ENCODE peak calls at places on chromosome 10, in six cellular contexts. B, A, I, G, Q and Z are unnamed samples.

GRCh38 chr10:61896854-61897661 is 4.4 kb upstream of the ARID5B start:
- DNase-seq in B (peak; percentile 60), A (no peak), I (peak; percentile 80), G (peak; percentile 88), Q (peak; percentile 85), Z (peak; percentile 73)

GRCh38 chr10:63657812-63658211 is 136.6 kb downstream of the REEP3 start:
- DNase-seq in B (no peak), A (no peak), I (no peak), G (no peak), Q (no peak), Z (no peak)

GRCh38 chr10:63064706-63065105 is 68.4 kb upstream of the NRBF2 start:
- DNase-seq in B (peak; percentile 23), A (peak; percentile 73), I (no peak), G (no peak), Q (no peak), Z (no peak)

GRCh38 chr10:32160866-32161265 is 104.6 kb upstream of the KIF5B start:
- DNase-seq in B (no peak), A (no peak), I (no peak), G (no peak), Q (no peak), Z (no peak)

GRCh38 chr10:52950578-52950977 is 178.0 kb upstream of the MBL2 start:
- DNase-seq in B (no peak), A (no peak), I (no peak), G (peak; percentile 60), Q (no peak), Z (no peak)

GRCh38 chr10:16856567-16856966 is 39.3 kb upstream of the RSU1 start:
- DNase-seq in B (no peak), A (peak; percentile 9), I (no peak), G (no peak), Q (no peak), Z (no peak)

GRCh38 chr10:12909836-12910185 is 91.7 kb downstream of the CCDC3 start:
- DNase-seq in B (no peak), A (no peak), I (no peak), G (no peak), Q (no peak), Z (peak; percentile 71)

GRCh38 chr10:96626795-96627194 is 40.0 kb upstream of the TM9SF3 start:
- DNase-seq in B (no peak), A (no peak), I (no peak), G (peak; percentile 79), Q (no peak), Z (no peak)

GRCh38 chr10:17003151-17003550 is 126.5 kb downstream of the CUBN start:
- DNase-seq in B (no peak), A (peak; percentile 75), I (no peak), G (peak; percentile 29), Q (no peak), Z (no peak)

GRCh38 chr10:131444286-131444685 is 132.8 kb upstream of the TCERG1L start:
- DNase-seq in B (no peak), A (no peak), I (no peak), G (peak; percentile 9), Q (peak; percentile 22), Z (no peak)

GRCh38 chr10:46092523-46093195 is 46.6 kb upstream of the MSMB start:
- DNase-seq in B (no peak), A (no peak), I (no peak), G (no peak), Q (no peak), Z (no peak)

GRCh38 chr10:118725784-118726507 is 28.8 kb downstream of the CACUL1 start:
- DNase-seq in B (no peak), A (no peak), I (no peak), G (no peak), Q (no peak), Z (no peak)

DNA sequence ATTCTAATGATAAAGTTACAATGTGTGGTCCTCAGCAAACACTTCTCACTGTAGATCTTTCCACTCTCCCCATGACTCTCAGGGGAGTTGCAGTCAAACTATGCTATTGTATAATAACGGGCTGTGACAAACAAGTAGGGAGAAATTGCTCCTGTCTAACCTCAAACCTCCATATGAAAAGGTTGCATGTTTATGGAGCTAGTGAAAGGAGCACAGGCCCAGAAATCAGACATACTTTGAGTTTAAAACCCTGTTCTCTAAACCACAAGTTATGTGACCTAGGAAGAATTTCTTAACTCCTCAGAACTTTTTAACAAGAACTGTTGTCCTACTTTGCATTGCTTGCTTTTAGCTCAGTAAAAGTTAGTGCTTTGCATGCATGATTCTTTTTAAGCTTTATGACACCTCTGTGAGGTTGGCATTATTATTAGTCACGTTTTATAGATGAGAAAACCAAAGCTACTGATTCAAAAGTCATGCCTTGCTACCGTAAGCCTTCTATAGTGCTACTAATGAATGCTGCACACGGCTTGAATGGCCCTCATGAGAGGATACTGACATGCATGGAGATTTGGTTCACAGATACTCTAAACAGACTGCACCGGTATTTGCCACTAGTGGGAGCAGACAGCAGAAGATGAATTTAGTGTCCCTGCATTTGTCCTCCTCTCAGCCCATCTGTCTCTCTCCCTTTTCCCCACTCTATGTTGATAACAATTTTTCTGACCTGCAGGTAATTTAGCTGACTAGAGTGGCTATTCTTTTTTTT is 129.5 kb upstream of the PCGF5 start:
- DNase-seq in B (no peak), A (no peak), I (no peak), G (no peak), Q (no peak), Z (no peak)
- TF ChIP-seq CTCF in B (no peak), A (no peak), I (no peak), G (peak; percentile 33), Q (no peak), Z (no peak)

DNA sequence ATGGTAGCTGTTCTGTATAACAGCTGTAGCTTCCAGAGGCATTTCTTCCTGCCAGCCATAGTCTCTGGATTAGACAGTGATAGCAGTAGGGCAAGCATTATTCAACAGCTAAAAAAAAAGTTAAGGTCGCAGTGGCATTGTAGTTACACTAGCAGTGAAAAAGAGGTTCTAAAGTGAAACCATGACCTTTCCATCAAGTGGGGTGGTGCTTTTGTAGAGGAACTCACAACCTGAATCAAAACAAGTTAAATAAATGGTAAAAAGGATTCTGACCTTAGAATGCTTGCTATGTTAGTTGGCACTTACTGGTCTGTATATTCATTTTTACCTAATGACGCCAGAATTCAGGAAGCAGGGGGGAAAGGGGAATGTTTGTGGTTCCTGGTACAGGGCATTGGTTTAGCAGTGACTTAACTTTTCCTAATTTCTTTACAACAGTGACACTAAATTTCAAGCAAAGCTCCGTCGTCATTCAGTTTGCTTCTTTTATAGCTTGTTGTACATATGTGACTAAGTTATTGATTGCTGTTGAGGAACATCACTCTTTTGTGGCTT is 55.0 kb downstream of the GBF1 start:
- DNase-seq in B (no peak), A (no peak), I (no peak), G (no peak), Q (no peak), Z (no peak)
- H3K4me3 ChIP-seq in B (no peak overlapping the region), A (no peak overlapping the region), I (no peak overlapping the region), G (no peak overlapping the region), Q (no peak overlapping the region), Z (no peak overlapping the region)

GRCh38 chr10:8050561-8051108 is 3.9 kb upstream of the GATA3 start:
- DNase-seq in B (no peak), A (peak; percentile 65), I (no peak), G (peak; percentile 91), Q (peak; percentile 66), Z (peak; percentile 49)

GRCh38 chr10:8048281-8049008 is 6.0 kb upstream of the GATA3 start:
- DNase-seq in B (no peak), A (no peak), I (no peak), G (no peak), Q (no peak), Z (no peak)

GRCh38 chr10:8049151-8049873 is 5.2 kb upstream of the GATA3 start:
- DNase-seq in B (no peak), A (peak; percentile 53), I (no peak), G (peak; percentile 88), Q (no peak), Z (peak; percentile 54)

GRCh38 chr10:8051109-8051781 is 3.2 kb upstream of the GATA3 start:
- DNase-seq in B (no peak), A (peak; percentile 63), I (no peak), G (peak; percentile 89), Q (no peak), Z (no peak)

DNA sequence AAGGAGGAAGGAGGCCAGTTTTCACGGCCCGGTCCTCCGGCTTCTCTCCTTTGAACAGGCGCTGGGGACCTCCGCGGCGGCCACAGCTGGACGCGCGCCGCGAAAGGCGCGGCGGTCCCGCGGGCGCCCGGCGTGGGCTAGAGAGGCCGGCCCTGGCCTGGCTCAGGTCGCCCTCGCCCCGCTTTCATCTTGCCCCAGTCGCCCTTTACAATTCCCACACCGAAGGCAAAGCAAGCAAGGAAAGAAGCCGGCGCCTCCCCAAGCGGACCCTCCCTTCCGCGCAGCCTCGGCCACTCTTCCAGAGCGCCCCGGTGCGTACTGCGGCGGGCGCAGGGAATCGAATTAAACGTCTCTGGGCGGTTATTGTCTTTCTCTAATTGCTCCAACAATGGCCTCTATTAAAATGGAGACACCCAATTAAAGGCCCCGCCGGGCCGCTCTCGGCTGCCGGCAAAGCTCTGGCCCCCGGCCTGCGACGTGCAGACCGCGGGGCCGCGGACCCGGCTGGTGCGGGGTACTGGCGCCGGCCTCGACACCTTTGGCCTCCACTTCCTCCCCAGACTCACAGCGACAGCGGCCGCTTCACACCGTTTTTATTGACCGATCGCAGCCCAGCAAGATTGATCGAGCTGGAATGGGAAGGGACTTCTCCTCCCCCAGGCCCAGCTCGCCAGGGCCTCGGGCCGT is 4.5 kb upstream of the GATA3 start:
- DNase-seq in B (no peak), A (peak; percentile 65), I (no peak), G (peak; percentile 87), Q (no peak), Z (peak; percentile 55)
- H3K4me1 ChIP-seq in B (no peaks in the 10 kb centered on the region), A (peaks cover 40% of the 10 kb centered on the region), I (peaks cover 15% of the 10 kb centered on the region), G (peaks cover 14% of the 10 kb centered on the region), Q (peaks cover 42% of the 10 kb centered on the region), Z (peaks cover 76% of the 10 kb centered on the region)

DNA sequence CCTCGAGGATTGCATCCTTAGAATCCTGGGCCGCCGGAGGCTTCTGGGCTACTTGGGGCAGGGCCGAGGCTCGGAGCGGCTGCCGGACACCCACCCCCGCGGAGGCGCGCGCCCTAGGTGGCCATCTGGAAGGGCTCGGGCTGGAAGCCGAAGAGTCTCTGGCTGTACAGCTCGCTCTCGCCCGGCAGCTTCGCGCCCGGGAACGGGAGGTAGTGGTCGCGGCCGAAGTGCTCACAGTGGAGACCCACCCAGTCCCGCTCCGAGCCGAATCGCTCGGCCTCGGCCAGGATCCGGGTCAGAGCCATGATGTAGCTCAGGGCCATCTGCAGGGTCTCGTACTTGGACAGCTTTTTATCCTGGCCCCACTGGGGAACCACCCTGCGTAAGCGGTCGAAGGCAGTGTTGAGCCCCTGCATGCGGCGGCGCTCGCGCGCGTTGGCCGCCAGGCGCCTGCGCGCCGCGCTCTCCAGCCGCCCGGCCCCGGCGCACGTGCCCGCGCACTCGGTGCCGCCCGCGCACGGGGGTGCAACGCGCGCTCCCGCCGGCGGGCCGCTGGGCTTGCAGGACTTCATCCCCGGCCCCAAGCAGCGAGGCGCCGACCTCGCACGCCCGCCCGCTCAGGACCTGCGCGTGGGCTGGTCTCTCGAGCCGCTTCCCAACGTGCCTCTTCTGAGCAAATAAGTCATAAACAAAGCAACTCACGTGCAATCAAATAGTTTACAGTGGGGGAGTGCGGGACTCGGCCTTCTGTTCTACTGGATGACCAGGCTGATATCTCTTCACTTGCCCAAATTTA is 609 bp downstream of the ATOH7 start:
- DNase-seq in B (peak; percentile 62), A (peak; percentile 55), I (peak; percentile 45), G (peak; percentile 91), Q (peak; percentile 82), Z (peak; percentile 64)
- TF ChIP-seq CTCF in B (no peak), A (no peak), I (no peak), G (peak; percentile 37), Q (peak; percentile 15), Z (no peak)